ENCODE peak calls at places on chromosomes 11 and 22, in five cellular contexts. M is PC-3, H is MM.1S, U is HCT116, J is keratinocyte. P is an unnamed sample.

GRCh38 chr11:119116601-119117000 is 4.8 kb upstream of the HINFP start:
- DNase-seq in H (no peak), M (no peak), J (no peak), U (no peak), P (no peak)

GRCh38 chr11:69656536-69657455 is 15.8 kb downstream of the CCND1 start:
- DNase-seq in J (no peak), U (no peak), M (no peak), H (no peak), P (no peak)

GRCh38 chr11:34600339-34601084 is 20.4 kb upstream of the EHF start:
- DNase-seq in J (no peak), M (no peak), U (peak; percentile 68), H (no peak), P (no peak)

GRCh38 chr11:83222499-83222898 is 29.0 kb downstream of the ANKRD42 start:
- DNase-seq in M (peak; percentile 46), J (no peak), H (no peak), U (no peak), P (no peak)

GRCh38 chr11:3841426-3842304 is 906 bp upstream of the RHOG start:
- DNase-seq in U (peak; percentile 68), H (peak; percentile 89), M (peak; percentile 83), J (no peak), P (peak; percentile 98)

GRCh38 chr22:29479417-29480261 is at the start of gene NEFH:
- DNase-seq in H (no peak), U (no peak), M (no peak), J (no peak), P (no peak)

GRCh38 chr11:3218483-3219280 is at the start of gene MRGPRG:
- DNase-seq in H (no peak), J (no peak), M (no peak), U (no peak), P (no peak)

GRCh38 chr22:43216738-43217137 is 29.8 kb upstream of the TTLL12 start:
- DNase-seq in M (no peak), U (no peak), H (peak; percentile 12), J (no peak), P (no peak)

GRCh38 chr11:75223954-75224643 is 16.5 kb upstream of the TPBGL start:
- DNase-seq in U (no peak), H (no peak), M (peak; percentile 44), J (no peak), P (no peak)

GRCh38 chr22:35631597-35631996 is 14.5 kb upstream of the MB start:
- DNase-seq in M (peak; percentile 34), J (no peak), U (peak; percentile 65), H (peak; percentile 52), P (peak; percentile 86)

GRCh38 chr22:48706934-48707748 is 1120.5 kb downstream of the BRD1 start:
- DNase-seq in M (no peak), J (no peak), U (no peak), H (no peak), P (no peak)

GRCh38 chr11:13229675-13230359 is 47.8 kb upstream of the BMAL1 start:
- DNase-seq in M (no peak), J (no peak), H (no peak), U (no peak), P (no peak)

GRCh38 chr11:32434387-32435151 is 770 bp downstream of the WT1 start:
- DNase-seq in U (no peak), J (no peak), H (no peak), M (peak; percentile 62), P (no peak)

GRCh38 chr22:17284917-17285316 is 65.7 kb upstream of the ADA2 start:
- DNase-seq in M (no peak), H (no peak), J (no peak), U (no peak), P (no peak)

GRCh38 chr11:35786918-35787557 is 124.5 kb downstream of the TRIM44 start:
- DNase-seq in M (no peak), U (no peak), J (no peak), H (no peak), P (no peak)

GRCh38 chr11:3944198-3944597 is 88.7 kb downstream of the STIM1 start:
- DNase-seq in M (no peak), H (no peak), J (no peak), U (no peak), P (no peak)

GRCh38 chr11:115503083-115503885 is 931 bp downstream of the CADM1 start:
- DNase-seq in J (no peak), M (peak; percentile 34), U (no peak), H (peak; percentile 79), P (no peak)

GRCh38 chr22:23281406-23282088 is 101.2 kb downstream of the BCR start:
- DNase-seq in J (peak; percentile 46), H (peak; percentile 77), M (peak; percentile 76), U (peak; percentile 19), P (peak; percentile 95)

GRCh38 chr11:130478881-130479280 is 30.4 kb downstream of the ADAMTS15 start:
- DNase-seq in U (no peak), M (no peak), J (no peak), H (no peak), P (no peak)
- H3K9ac ChIP-seq in U (no peak overlapping the region), M (peak overlapping the region; percentile 44), J (no peak overlapping the region), H (no peak overlapping the region), P (no peak overlapping the region)

GRCh38 chr22:21964234-21964633 is 11.6 kb upstream of the PPM1F start:
- DNase-seq in H (no peak), J (no peak), M (no peak), U (no peak), P (no peak)
- H3K36me3 ChIP-seq in H (peaks cover 3% of the 10 kb centered on the region), J (peaks cover 50% of the 10 kb centered on the region), M (no peaks in the 10 kb centered on the region), U (peaks cover 42% of the 10 kb centered on the region), P (peaks cover 29% of the 10 kb centered on the region)

GRCh38 chr11:86577663-86578636 is 94.5 kb downstream of the ME3 start:
- DNase-seq in U (peak; percentile 58), H (no peak), M (peak; percentile 88), J (no peak), P (no peak)
- H3K4me3 ChIP-seq in U (no peak overlapping the region), H (no peak overlapping the region), M (no peak overlapping the region), J (no peak overlapping the region), P (no peak overlapping the region)

GRCh38 chr11:14414470-14415461 is 55.8 kb upstream of the RRAS2 start:
- DNase-seq in M (no peak), J (no peak), H (no peak), U (no peak), P (no peak)
- H3K9ac ChIP-seq in M (no peak overlapping the region), J (no peak overlapping the region), H (no peak overlapping the region), U (no peak overlapping the region), P (no peak overlapping the region)

GRCh38 chr22:39316440-39317083 is 2.9 kb downstream of the RPL3 start:
- DNase-seq in J (peak; percentile 69), M (peak; percentile 86), H (peak; percentile 84), U (peak; percentile 60), P (peak; percentile 81)
- H3K36me3 ChIP-seq in J (peaks cover 56% of the 10 kb centered on the region), M (peaks cover 64% of the 10 kb centered on the region), H (peaks cover 41% of the 10 kb centered on the region), U (peaks cover 44% of the 10 kb centered on the region), P (peaks cover 70% of the 10 kb centered on the region)